ENCODE peak calls at places on chromosomes 7 and 10, in four cellular contexts. I is PC-9, T is GM23338, E is GM23248. C is an unnamed sample.

GRCh38 chr10:11757452-11757819 is 15.3 kb downstream of the ECHDC3 start:
- DNase-seq in I (no peak), T (no peak), E (peak; percentile 88), C (no peak)

GRCh38 chr7:55303220-55303619 is 61.9 kb upstream of the LANCL2 start:
- DNase-seq in I (no peak), T (no peak), E (no peak), C (no peak)

GRCh38 chr7:20172736-20173334 is 44.3 kb downstream of the MACC1 start:
- DNase-seq in I (no peak), T (peak; percentile 93), E (peak; percentile 68), C (peak; percentile 24)

GRCh38 chr10:29619273-29619672 is 15.5 kb downstream of the SVIL start:
- DNase-seq in I (peak; percentile 58), T (no peak), E (peak; percentile 40), C (no peak)

GRCh38 chr10:113679463-113680171 is at the start of gene CASP7:
- DNase-seq in I (peak; percentile 52), T (peak; percentile 92), E (peak; percentile 88), C (peak; percentile 94)

GRCh38 chr7:32942783-32943653 is 14.2 kb upstream of the FKBP9 start:
- DNase-seq in I (peak; percentile 71), T (peak; percentile 87), E (peak; percentile 94), C (peak; percentile 69)

GRCh38 chr7:149733131-149733531 is 40.3 kb downstream of the ZNF467 start:
- DNase-seq in I (no peak), T (no peak), E (no peak), C (no peak)

GRCh38 chr10:16155761-16156322 is 281.0 kb upstream of the PTER start:
- DNase-seq in I (no peak), T (peak; percentile 52), E (no peak), C (no peak)

GRCh38 chr7:116242759-116243158 is 32.4 kb downstream of the TES start:
- DNase-seq in I (no peak), T (no peak), E (peak; percentile 65), C (no peak)

GRCh38 chr7:155181768-155182167 is 111.6 kb downstream of the HTR5A start:
- DNase-seq in I (no peak), T (no peak), E (no peak), C (no peak)

GRCh38 chr7:134831862-134832261 is 52.4 kb downstream of the CALD1 start:
- DNase-seq in I (no peak), T (no peak), E (no peak), C (no peak)

GRCh38 chr7:66557214-66558200 is 71.2 kb upstream of the KCTD7 start:
- DNase-seq in I (no peak), T (peak; percentile 88), E (peak; percentile 69), C (peak; percentile 38)

GRCh38 chr7:116801092-116801710 is 61.2 kb upstream of the CAPZA2 start:
- DNase-seq in I (peak; percentile 61), T (no peak), E (peak; percentile 89), C (no peak)

GRCh38 chr10:22560391-22561239 is 153.8 kb downstream of the PIP4K2A start:
- DNase-seq in I (no peak), T (no peak), E (no peak), C (no peak)

GRCh38 chr10:79173582-79174262 is 105.0 kb downstream of the ZMIZ1 start:
- DNase-seq in I (no peak), T (no peak), E (no peak), C (no peak)

GRCh38 chr7:8668627-8669500 is 235.5 kb downstream of the NXPH1 start:
- DNase-seq in I (no peak), T (no peak), E (no peak), C (no peak)

GRCh38 chr7:73966941-73967831 is 60.8 kb upstream of the ELN start:
- DNase-seq in I (no peak), T (no peak), E (no peak), C (no peak)

GRCh38 chr7:39969431-39969830 is 19.4 kb downstream of the CDK13 start:
- DNase-seq in I (no peak), T (no peak), E (peak; percentile 6), C (no peak)

GRCh38 chr10:91313761-91314520 is 93.5 kb downstream of the PCGF5 start:
- DNase-seq in I (no peak), T (no peak), E (peak; percentile 81), C (no peak)

GRCh38 chr7:107386543-107386900 is 83.3 kb upstream of the GPR22 start:
- DNase-seq in I (no peak), T (no peak), E (no peak), C (no peak)

GRCh38 chr7:86904949-86905834 is 154.3 kb downstream of the ELAPOR2 start:
- DNase-seq in I (peak; percentile 39), T (peak; percentile 67), E (peak; percentile 57), C (peak; percentile 43)

GRCh38 chr10:71068811-71069411 is 143.5 kb upstream of the UNC5B start:
- DNase-seq in I (peak; percentile 47), T (no peak), E (peak; percentile 70), C (no peak)

GRCh38 chr7:79452032-79452494 is 1.4 kb downstream of the MAGI2 start:
- DNase-seq in I (no peak), T (peak; percentile 85), E (peak; percentile 95), C (no peak)

GRCh38 chr10:73758704-73759511 is 14.7 kb downstream of the SEC24C start:
- DNase-seq in I (no peak), T (no peak), E (no peak), C (peak; percentile 18)

GRCh38 chr7:79716329-79716728 is 262.9 kb upstream of the MAGI2 start:
- DNase-seq in I (no peak), T (no peak), E (no peak), C (no peak)

GRCh38 chr10:13095929-13096328 is 4.0 kb upstream of the OPTN start:
- DNase-seq in I (no peak), T (no peak), E (no peak), C (no peak)

GRCh38 chr7:250523-250922 is 39.4 kb upstream of the FOXL3 start:
- DNase-seq in I (no peak), T (no peak), E (no peak), C (no peak)

GRCh38 chr7:55230014-55230413 is 135.1 kb upstream of the LANCL2 start:
- DNase-seq in I (no peak), T (no peak), E (no peak), C (no peak)

GRCh38 chr7:7565746-7566650 is 686 bp upstream of the MIOS start:
- DNase-seq in I (peak; percentile 95), T (peak; percentile 35), E (peak; percentile 2), C (no peak)

GRCh38 chr7:70618020-70618551 is 513.9 kb upstream of the GALNT17 start:
- DNase-seq in I (no peak), T (no peak), E (no peak), C (no peak)

GRCh38 chr10:69065406-69066361 is 22.2 kb upstream of the SRGN start:
- DNase-seq in I (no peak), T (no peak), E (peak; percentile 86), C (no peak)

GRCh38 chr10:61136151-61136550 is 192.2 kb upstream of the RHOBTB1 start:
- DNase-seq in I (no peak), T (peak; percentile 32), E (peak; percentile 19), C (no peak)

GRCh38 chr7:115831371-115831770 is 199.2 kb downstream of the TFEC start:
- DNase-seq in I (no peak), T (no peak), E (no peak), C (no peak)

DNA sequence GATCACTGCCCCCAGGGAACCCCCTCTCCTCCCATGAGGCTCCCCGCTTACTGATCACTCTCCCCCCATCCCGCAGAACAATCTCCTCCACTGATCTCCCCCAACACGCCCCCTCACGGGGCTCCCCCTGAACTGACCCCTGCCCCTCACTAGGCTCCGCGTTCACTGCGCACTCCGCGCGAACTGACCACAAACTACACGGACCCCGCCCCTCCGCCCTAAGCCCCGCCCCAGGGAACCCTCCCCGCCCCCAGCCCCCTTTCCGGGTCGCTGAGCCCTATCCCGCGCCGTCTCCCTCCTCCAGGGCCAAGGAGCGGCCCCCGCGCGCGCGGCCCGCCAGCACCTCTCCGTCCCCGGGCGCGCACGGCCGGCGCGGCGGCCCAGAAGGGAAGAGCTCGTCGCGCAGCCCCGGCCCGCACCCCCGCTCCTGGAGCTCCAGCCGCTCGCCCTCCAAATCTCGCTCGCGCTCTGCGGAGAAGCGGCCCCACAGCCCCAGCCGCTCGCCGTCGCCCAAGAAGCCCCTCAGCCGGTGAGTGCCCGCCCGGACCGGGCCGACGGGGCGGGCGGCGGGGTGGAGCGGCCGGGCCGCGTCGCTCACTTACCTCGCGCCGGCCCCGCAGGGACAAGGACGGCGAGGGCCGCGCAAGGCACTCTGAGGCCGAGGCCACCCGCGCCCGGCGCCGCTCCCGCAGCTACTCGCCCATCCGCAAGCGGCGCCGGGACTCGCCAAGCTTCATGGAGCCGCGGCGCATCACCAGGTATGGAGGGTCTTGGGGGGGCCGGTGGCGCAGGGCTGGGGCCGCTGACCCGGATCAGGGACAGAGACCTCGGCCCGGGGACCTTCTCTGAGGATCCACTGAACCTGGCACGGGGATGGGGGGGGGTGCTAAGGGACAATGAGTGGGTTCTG is 19.9 kb upstream of the HSPB1 start:
- DNase-seq in I (no peak), T (peak; percentile 81), E (peak; percentile 51), C (no peak)
- TF ChIP-seq EZH2 in I (no peak), T (no peak), E (no peak), C (no peak)

GRCh38 chr7:27191081-27191715 is 6.2 kb upstream of the HOXA11 start:
- DNase-seq in I (no peak), T (no peak), E (no peak), C (no peak)

GRCh38 chr7:27188666-27189559 is 3.9 kb upstream of the HOXA11 start:
- DNase-seq in I (no peak), T (peak; percentile 71), E (no peak), C (no peak)

GRCh38 chr7:27190284-27190748 is 5.3 kb upstream of the HOXA11 start:
- DNase-seq in I (no peak), T (no peak), E (no peak), C (no peak)

GRCh38 chr7:27187702-27188665 is 3.0 kb upstream of the HOXA11 start:
- DNase-seq in I (no peak), T (peak; percentile 72), E (no peak), C (no peak)

DNA sequence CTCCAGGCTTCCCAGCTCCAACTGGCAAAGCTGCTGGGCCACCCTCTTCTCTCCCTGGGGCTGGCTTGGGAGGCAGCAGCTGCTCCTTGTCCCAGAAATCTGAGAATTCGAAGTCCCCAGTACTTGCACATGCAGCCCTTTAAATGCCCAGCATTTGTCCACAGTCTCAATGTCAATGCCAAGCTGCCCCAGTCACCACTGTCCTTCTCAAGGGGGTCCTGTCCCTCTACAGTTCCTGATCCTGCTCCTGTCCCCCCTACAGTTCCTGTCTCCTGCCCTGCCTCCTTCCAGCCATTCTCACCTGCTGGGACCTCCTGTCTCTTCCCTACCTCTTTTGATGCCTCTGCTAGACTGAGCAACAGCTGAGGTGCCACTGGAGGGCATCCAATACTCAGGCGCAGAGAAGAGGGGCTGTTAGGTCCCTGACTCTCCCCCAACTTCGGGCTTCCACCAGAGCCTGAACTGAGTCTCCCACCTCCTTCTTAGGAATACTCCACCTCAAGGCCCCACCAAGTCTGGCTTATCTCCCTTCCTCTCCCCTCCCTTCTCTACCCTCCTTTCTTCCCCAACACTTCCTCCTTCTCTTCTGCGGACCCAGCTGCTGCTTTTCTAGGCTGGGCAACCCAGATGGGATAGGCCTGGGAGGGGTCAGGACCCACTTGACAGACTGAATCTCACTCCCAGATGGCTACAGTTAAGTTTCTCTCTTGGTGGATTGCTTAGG is 4.7 kb upstream of the HOXA11 start:
- DNase-seq in I (no peak), T (no peak), E (no peak), C (no peak)
- TF ChIP-seq EZH2 in I (no peak), T (peak; percentile 75), E (no peak), C (no peak)

GRCh38 chr7:151888079-151888673 is 11.3 kb upstream of the PRKAG2 start:
- DNase-seq in I (no peak), T (peak; percentile 49), E (no peak), C (no peak)
- TF ChIP-seq EZH2 in I (no peak), T (no peak), E (no peak), C (no peak)

GRCh38 chr10:123398180-123398591 is 244.0 kb downstream of the BUB3 start:
- DNase-seq in I (no peak), T (no peak), E (no peak), C (peak; percentile 97)
- TF ChIP-seq EZH2 in I (no peak), T (no peak), E (no peak), C (no peak)